ENCODE peak calls at places on chromosomes 5 and 9, in eight cellular contexts. W is tibial artery, C is prostate gland, M is spleen, T is heart left ventricle, O is heart right ventricle, P is mammary epithelial cell, L is lung. I is an unnamed sample. For H3K9me3, the result is how much of the 10 kb centered on the place peaks cover.

GRCh38 chr9:109796081-109796480 is 16.1 kb downstream of the PALM2AKAP2 start:
- DNase-seq in O (no peak), L (no peak), T (no peak), M (no peak), P (no peak), C (no peak), W (no peak), I (no peak)

GRCh38 chr9:113471566-113471965 is 8.0 kb downstream of the RGS3 start:
- DNase-seq in P (no peak), C (no peak), T (no peak), L (no peak), M (no peak), O (no peak), W (no peak), I (no peak)

GRCh38 chr9:130627896-130628792 is 36.2 kb upstream of the PRDM12 start:
- DNase-seq in M (peak), L (no peak), O (no peak), C (no peak), W (peak), T (no peak), P (no peak), I (no peak)

GRCh38 chr9:105270711-105271110 is 26.3 kb downstream of the SLC44A1 start:
- DNase-seq in O (no peak), W (no peak), P (no peak), L (no peak), T (no peak), M (no peak), C (no peak), I (no peak)

GRCh38 chr5:156367602-156368001 is 40.6 kb downstream of the SGCD start:
- DNase-seq in L (no peak), T (no peak), O (no peak), P (no peak), M (no peak), W (peak), C (no peak), I (no peak)

GRCh38 chr9:112620353-112620752 is 97.6 kb downstream of the INIP start:
- DNase-seq in T (no peak), O (no peak), M (no peak), W (no peak), P (no peak), L (no peak), C (no peak), I (no peak)

GRCh38 chr5:15103130-15103529 is 231.6 kb upstream of the ANKH start:
- DNase-seq in O (no peak), P (no peak), M (no peak), L (no peak), T (no peak), W (no peak), C (no peak), I (no peak)

GRCh38 chr9:6538666-6539071 is 106.9 kb downstream of the GLDC start:
- DNase-seq in W (no peak), P (peak), C (no peak), M (no peak), O (no peak), T (no peak), L (no peak), I (no peak)

GRCh38 chr5:68460147-68460760 is 244.7 kb downstream of the PIK3R1 start:
- DNase-seq in C (peak), O (no peak), M (no peak), W (no peak), L (peak), T (no peak), P (peak), I (no peak)

GRCh38 chr5:141199359-141200235 is at the start of gene PCDHB11:
- DNase-seq in W (no peak), L (no peak), T (no peak), O (no peak), M (no peak), P (peak), C (no peak), I (no peak)

GRCh38 chr9:115254781-115255180 is 136.8 kb upstream of the TNC start:
- DNase-seq in T (no peak), M (no peak), W (no peak), C (no peak), L (no peak), P (no peak), O (no peak), I (no peak)

GRCh38 chr9:95780751-95781150 is 94.7 kb upstream of the ERCC6L2 start:
- DNase-seq in M (no peak), W (no peak), T (no peak), P (peak), O (no peak), C (no peak), L (no peak), I (no peak)
- H3K27ac ChIP-seq in M (no peak), W (no peak), T (no peak), P (no peak), O (no peak), C (no peak), L (no peak), I (no peak)

DNA sequence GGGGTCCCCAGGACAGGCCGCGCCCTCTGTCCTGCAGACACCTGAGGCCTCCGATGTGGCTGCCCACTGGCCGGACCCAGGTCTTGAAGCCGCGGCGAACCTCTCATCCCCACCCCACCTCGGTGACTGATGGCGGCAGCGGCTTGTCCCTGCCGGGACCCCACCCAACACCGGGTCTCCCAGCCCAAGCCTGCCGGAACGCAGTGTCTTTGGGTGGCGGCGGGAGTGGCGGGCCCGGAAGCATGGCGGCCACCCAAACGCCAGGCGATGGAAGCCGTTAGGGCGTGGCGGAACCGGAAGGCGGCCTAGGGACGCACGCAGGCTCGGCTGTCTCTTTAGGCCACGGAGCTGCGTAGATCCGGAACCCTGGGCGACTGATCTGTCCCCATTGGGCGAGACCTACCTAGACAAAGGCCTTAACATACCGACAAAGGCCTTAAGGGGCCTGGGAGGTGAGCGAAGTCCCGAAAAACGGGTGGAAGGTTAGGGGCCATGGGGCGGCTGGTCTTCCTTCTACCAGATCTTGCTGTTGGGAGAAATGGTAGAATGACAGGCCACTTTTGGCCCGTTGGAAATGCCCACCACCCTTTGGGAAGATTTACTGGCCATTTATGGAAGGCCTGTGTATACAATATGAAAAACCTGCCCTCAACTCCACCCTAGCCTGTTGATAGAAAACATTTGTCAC is 94.6 kb upstream of the SMC2 start:
- DNase-seq in W (no peak), L (no peak), O (peak), C (no peak), P (no peak), M (peak), T (no peak), I (peak)
- H3K9me3 ChIP-seq in W (under half), L (under half), O (under half), C (under half), P (under half), M (under half), T (under half), I (under half)

GRCh38 chr9:100411472-100412270 is 15.3 kb upstream of the MSANTD3 start:
- DNase-seq in C (peak), P (peak), O (peak), W (peak), M (peak), L (peak), T (peak), I (peak)
- H3K27ac ChIP-seq in C (peak), P (no peak), O (no peak), W (no peak), M (no peak), L (no peak), T (peak), I (no peak)

GRCh38 chr9:25427290-25427689 is 251.0 kb downstream of the TUSC1 start:
- DNase-seq in L (no peak), T (no peak), W (no peak), C (no peak), O (no peak), P (no peak), M (peak), I (no peak)
- H3K9me3 ChIP-seq in L (under half), T (under half), W (under half), C (under half), O (under half), P (under half), M (under half), I (under half)

GRCh38 chr5:175216991-175217390 is 227.0 kb downstream of the DRD1 start:
- DNase-seq in P (no peak), M (no peak), L (no peak), O (no peak), C (peak), T (no peak), W (peak), I (peak)
- H3K27ac ChIP-seq in P (no peak), M (no peak), L (no peak), O (no peak), C (no peak), T (no peak), W (peak), I (peak)

GRCh38 chr9:35193762-35194161 is 32.0 kb downstream of the UNC13B start:
- DNase-seq in C (no peak), T (no peak), L (no peak), O (no peak), P (no peak), M (no peak), W (no peak), I (no peak)
- H3K9me3 ChIP-seq in C (under half), T (under half), L (under half), O (under half), P (under half), M (under half), W (under half), I (under half)

GRCh38 chr9:21994996-21995651 is 533 bp downstream of the CDKN2B-AS1 start:
- DNase-seq in P (peak), L (peak), C (peak), O (peak), M (peak), T (peak), W (peak), I (peak)
- H3K27ac ChIP-seq in P (peak), L (no peak), C (peak), O (peak), M (peak), T (peak), W (peak), I (no peak)